ENCODE peak calls at places on chromosome 15, in four cellular contexts. One of them, this sample, is unnamed.

GRCh38 chr15:81337713-81338157 is 13.8 kb upstream of the STARD5 start:
- DNase-seq in A549: no peak
- DNase-seq in spleen: no peak
- DNase-seq in heart left ventricle: no peak
- DNase-seq in this sample: no peak

GRCh38 chr15:56460947-56461346 is 4.0 kb downstream of the MNS1 start:
- DNase-seq in heart left ventricle: no peak
- DNase-seq in A549: no peak
- DNase-seq in spleen: no peak
- DNase-seq in this sample: no peak

GRCh38 chr15:99969261-99969960 is 236.2 kb upstream of the LYSMD4 start:
- DNase-seq in spleen: peak
- DNase-seq in heart left ventricle: no peak
- DNase-seq in A549: no peak
- DNase-seq in this sample: no peak

GRCh38 chr15:66423149-66423548 is 36.4 kb downstream of the MAP2K1 start:
- DNase-seq in spleen: no peak
- DNase-seq in heart left ventricle: no peak
- DNase-seq in A549: no peak
- DNase-seq in this sample: no peak

GRCh38 chr15:78364233-78364632 is 24.1 kb downstream of the CRABP1 start:
- DNase-seq in A549: no peak
- DNase-seq in spleen: no peak
- DNase-seq in heart left ventricle: no peak
- DNase-seq in this sample: no peak

GRCh38 chr15:32717290-32718081 is at the start of gene GREM1:
- DNase-seq in A549: no peak
- DNase-seq in spleen: no peak
- DNase-seq in heart left ventricle: no peak
- DNase-seq in this sample: peak

GRCh38 chr15:58606577-58607080 is 142.9 kb downstream of the ADAM10 start:
- DNase-seq in heart left ventricle: no peak
- DNase-seq in A549: no peak
- DNase-seq in spleen: no peak
- DNase-seq in this sample: no peak

GRCh38 chr15:50163719-50164410 is 18.1 kb upstream of the SLC27A2 start:
- DNase-seq in A549: no peak
- DNase-seq in heart left ventricle: no peak
- DNase-seq in spleen: no peak
- DNase-seq in this sample: no peak

GRCh38 chr15:36335659-36336058 is 243.8 kb upstream of the CDIN1 start:
- DNase-seq in spleen: no peak
- DNase-seq in heart left ventricle: no peak
- DNase-seq in A549: no peak
- DNase-seq in this sample: no peak

GRCh38 chr15:55872471-55872870 is 120.9 kb downstream of the NEDD4 start:
- DNase-seq in heart left ventricle: no peak
- DNase-seq in spleen: no peak
- DNase-seq in A549: no peak
- DNase-seq in this sample: no peak

GRCh38 chr15:75565062-75565970 is 13.8 kb downstream of the PTPN9 start:
- DNase-seq in A549: no peak
- DNase-seq in spleen: no peak
- DNase-seq in heart left ventricle: no peak
- DNase-seq in this sample: no peak

GRCh38 chr15:35705885-35706590 is 160.1 kb upstream of the DPH6 start:
- DNase-seq in spleen: no peak
- DNase-seq in heart left ventricle: peak
- DNase-seq in A549: no peak
- DNase-seq in this sample: no peak

GRCh38 chr15:66997212-66997611 is 68.2 kb upstream of the SMAD3 start:
- DNase-seq in A549: no peak
- DNase-seq in heart left ventricle: no peak
- DNase-seq in spleen: no peak
- DNase-seq in this sample: no peak

GRCh38 chr15:70777156-70777926 is 14.0 kb upstream of the UACA start:
- DNase-seq in A549: no peak
- DNase-seq in heart left ventricle: no peak
- DNase-seq in spleen: no peak
- DNase-seq in this sample: no peak

GRCh38 chr15:35252351-35252865 is 167.3 kb upstream of the NANOGP8 start:
- DNase-seq in spleen: no peak
- DNase-seq in A549: no peak
- DNase-seq in heart left ventricle: no peak
- DNase-seq in this sample: no peak

DNA sequence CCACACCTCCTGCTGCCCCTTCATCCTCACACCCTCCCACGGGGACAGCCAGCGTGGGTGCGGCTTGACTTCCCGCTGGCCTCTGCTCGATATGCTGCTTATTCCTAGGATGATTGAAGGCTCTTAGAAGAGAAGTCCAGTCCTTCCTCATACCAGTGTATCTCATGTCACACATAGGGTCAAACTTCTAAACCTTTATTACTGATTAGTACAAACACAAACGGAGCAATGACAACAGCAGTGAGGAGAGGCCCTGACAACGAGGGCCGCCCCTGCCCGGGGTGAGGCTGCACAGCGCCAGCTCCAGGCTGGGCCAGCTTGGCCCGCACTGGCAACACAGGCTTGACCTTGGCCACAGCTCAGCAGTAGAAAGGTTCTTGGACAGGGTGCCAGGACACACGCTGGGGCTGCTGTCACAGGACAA is 3.7 kb downstream of the CIB1 start:
- DNase-seq in spleen: no peak
- DNase-seq in heart left ventricle: peak
- DNase-seq in A549: no peak
- DNase-seq in this sample: no peak
- TF ChIP-seq POLR2A in spleen: no peak
- TF ChIP-seq POLR2A in heart left ventricle: no peak
- TF ChIP-seq POLR2A in A549: no peak
- TF ChIP-seq POLR2A in this sample: no peak

GRCh38 chr15:89785771-89786135 is 9.6 kb downstream of the MESP2 start:
- DNase-seq in A549: no peak
- DNase-seq in spleen: no peak
- DNase-seq in heart left ventricle: no peak
- DNase-seq in this sample: no peak

GRCh38 chr15:89783111-89783860 is 7.2 kb downstream of the MESP2 start:
- DNase-seq in heart left ventricle: no peak
- DNase-seq in A549: no peak
- DNase-seq in spleen: peak
- DNase-seq in this sample: no peak

GRCh38 chr15:89784686-89784960 is 8.5 kb downstream of the MESP2 start:
- DNase-seq in A549: no peak
- DNase-seq in spleen: peak
- DNase-seq in heart left ventricle: no peak
- DNase-seq in this sample: no peak

GRCh38 chr15:89785064-89785770 is 9.1 kb downstream of the MESP2 start:
- DNase-seq in heart left ventricle: no peak
- DNase-seq in spleen: peak
- DNase-seq in A549: peak
- DNase-seq in this sample: no peak

DNA sequence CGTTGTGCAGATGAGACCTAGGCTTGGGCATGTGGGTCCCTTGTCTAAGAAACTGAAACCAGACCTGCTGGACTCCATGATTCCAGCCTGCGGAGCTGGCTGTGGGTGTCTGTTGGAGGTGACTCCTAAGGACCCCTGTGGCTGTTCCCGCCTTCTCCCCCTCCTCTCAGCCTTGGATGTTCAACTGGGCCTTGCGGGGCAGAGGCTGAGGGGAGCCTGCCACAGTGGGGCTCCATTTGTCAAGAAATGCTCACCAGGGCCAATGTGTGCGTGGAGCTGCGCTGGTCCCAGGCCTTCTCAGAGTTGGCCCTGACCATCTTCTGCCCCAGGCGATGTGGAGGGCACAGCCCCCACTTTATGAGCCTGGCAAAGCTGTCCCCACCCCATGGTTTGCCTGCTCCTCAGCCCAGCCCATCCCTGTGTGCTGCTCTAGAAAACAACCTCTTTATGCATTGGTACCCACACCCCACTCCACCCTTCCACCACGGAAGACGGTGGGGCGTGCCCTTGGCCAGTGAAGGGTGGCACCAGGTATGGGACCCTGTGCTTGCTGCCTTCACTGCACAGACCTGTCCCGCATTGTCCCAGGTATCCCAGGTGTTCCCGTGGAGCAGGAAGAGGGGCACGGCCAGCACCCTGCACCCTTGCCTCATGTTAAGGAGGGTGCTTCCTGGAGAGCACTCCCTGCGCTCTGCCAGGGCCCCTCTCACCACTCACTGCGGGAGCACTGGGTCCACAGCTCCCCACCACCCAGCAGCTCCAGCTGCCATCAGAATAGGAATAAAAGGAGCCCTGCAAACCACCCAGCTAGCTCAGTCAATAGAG is 7.9 kb downstream of the MESP2 start:
- DNase-seq in A549: no peak
- DNase-seq in spleen: peak
- DNase-seq in heart left ventricle: no peak
- DNase-seq in this sample: no peak
- TF ChIP-seq POLR2A in A549: no peak
- TF ChIP-seq POLR2A in spleen: no peak
- TF ChIP-seq POLR2A in heart left ventricle: no peak
- TF ChIP-seq POLR2A in this sample: no peak

DNA sequence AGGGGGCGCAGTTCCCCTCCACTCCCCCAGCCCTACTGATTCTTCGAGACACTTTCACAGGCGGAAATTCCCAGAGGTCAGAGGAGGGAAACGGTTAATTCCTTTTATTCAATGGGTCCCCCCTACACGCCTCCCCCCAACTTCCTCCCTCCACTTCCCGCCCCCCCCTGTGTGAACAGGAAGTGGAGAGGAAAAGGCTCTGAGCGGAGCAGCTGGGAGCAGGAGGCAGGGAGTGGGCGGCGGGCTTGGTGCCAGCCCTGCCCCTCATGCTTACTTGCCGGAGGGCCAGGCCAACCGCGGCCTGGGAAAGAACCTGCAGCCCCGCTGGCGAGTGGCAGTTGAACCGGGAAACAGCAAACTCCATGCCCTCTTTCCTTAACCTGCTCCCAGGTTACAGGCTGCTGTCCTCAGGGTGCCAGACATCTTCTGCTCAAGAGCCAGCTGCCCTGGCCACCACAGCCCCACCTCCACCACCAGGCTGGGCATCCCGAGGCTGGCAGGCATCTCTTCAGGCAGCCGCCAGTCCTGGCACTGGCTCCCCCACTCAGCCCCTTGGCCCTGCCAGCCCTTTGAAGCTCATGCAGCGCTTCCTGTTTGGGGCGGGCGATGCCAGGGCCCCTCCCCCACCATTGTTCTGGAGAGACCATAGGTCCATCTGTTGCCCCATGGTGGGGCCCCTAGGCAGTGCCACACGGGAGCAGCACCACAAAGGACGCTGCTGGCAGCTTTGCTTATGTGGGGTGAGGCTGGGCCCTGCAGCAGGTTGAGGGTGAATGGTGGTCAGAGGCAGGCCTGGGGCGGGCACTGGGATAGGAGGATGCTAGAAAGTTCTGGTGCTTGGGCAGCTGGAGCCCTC is 12.9 kb downstream of the VPS18 start:
- DNase-seq in spleen: peak
- DNase-seq in heart left ventricle: peak
- DNase-seq in A549: no peak
- DNase-seq in this sample: no peak
- TF ChIP-seq POLR2A in spleen: no peak
- TF ChIP-seq POLR2A in heart left ventricle: no peak
- TF ChIP-seq POLR2A in A549: no peak
- TF ChIP-seq POLR2A in this sample: no peak

DNA sequence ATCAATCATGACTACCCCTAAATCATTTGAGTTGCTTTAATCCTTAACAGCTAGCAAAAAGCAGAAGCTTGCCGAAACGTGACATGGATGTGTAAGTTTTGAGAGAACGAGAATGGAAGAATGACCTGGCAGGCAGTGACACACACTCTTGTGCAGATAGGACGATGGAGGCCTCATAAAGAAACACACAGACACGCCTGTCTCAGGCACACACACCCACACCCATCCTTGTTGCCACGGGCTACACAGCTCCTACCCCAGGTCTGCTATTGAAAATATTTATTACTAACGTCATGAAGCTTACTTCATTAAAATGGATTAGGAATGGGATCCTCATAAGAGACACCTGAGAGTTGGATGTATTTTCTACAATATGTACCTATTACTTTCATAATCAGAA is 8.5 kb downstream of the MYO5C start:
- DNase-seq in spleen: no peak
- DNase-seq in heart left ventricle: no peak
- DNase-seq in A549: peak
- DNase-seq in this sample: no peak
- TF ChIP-seq POLR2A in spleen: no peak
- TF ChIP-seq POLR2A in heart left ventricle: no peak
- TF ChIP-seq POLR2A in A549: no peak
- TF ChIP-seq POLR2A in this sample: no peak

DNA sequence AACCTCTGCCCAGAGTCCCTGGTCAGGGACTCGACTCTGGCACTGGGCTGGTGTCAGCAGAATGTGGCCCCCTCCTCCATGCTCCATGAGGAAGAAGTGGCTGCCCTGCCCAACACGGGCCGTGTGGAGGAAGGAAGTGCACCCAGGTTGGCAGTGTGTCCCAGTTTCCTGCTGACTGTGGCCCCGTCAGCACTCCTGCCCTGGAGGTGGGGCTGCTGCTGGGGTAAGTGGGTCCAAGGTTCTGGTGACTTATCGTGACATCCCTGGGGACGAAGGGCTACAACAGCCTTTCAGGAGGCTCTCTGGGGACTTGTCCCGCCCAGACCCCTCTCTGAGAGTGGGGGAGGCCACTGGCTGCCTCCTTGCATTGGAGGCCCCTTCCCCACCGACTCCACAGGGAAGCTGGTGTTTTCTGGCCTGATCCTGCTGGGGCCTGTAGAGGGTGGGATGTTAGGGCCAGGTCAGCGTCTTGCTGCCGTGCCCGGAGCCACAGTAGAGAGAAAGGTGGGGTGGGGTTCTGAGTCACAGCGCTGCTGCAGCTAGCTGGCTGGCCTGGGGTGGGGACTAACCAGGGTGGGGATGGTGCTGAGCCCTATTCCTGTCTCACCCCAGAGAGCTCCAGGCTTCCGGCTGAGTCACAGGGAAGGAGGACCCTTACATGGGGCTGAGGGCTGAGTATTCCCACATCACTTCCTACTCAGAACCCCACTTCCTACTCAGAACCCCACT is 10.5 kb downstream of the SEMA4B start:
- DNase-seq in heart left ventricle: no peak
- DNase-seq in A549: peak
- DNase-seq in spleen: peak
- DNase-seq in this sample: no peak
- TF ChIP-seq POLR2A in heart left ventricle: no peak
- TF ChIP-seq POLR2A in A549: peak
- TF ChIP-seq POLR2A in spleen: no peak
- TF ChIP-seq POLR2A in this sample: no peak

DNA sequence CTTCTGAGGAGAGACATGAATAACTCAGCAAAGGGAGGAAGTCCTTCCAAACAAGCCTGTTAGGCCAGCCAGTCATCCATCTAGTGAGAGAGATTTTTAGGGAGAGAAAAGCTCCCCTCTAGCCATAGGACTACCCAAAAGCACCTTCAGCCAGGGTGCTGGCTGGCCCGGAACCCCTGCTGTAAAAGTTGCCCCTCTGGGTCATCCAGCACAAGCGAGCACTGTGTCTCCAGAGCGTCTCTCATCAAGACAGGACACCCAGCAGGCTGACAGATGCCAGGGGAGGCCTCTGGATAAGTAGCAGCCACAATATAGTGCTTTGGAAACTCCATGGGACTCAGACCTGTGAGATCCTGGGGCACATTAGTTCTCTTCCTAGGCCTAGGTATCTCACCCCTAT is 24.5 kb downstream of the ANXA2 start:
- DNase-seq in heart left ventricle: no peak
- DNase-seq in A549: peak
- DNase-seq in spleen: no peak
- DNase-seq in this sample: no peak
- TF ChIP-seq POLR2A in heart left ventricle: no peak
- TF ChIP-seq POLR2A in A549: no peak
- TF ChIP-seq POLR2A in spleen: no peak
- TF ChIP-seq POLR2A in this sample: no peak

This sample was measured in GM12891.